ENCODE peak calls at places on chromosomes 7 and 10, in seven cellular contexts. O is T-helper 2 cell, I is NCI-H187 treated with DMSO at 0.1 percent for 48 hours, C is GM19239, E is HFF-Myc, L is memory B cell, J is T-cell. X is an unnamed sample.

GRCh38 chr7:86644282-86645173 is 819 bp downstream of the GRM3 start:
- DNase-seq in O (no peak), I (no peak), C (no peak), E (no peak), L (no peak), J (no peak), X (no peak)

GRCh38 chr7:50647286-50647980 is 82.2 kb upstream of the DDC start:
- DNase-seq in O (no peak), I (no peak), C (no peak), E (no peak), L (no peak), J (no peak), X (no peak)

GRCh38 chr10:124070666-124071065 is 22.7 kb downstream of the CHST15 start:
- DNase-seq in O (no peak), I (no peak), C (no peak), E (no peak), L (no peak), J (no peak), X (no peak)

GRCh38 chr10:133325392-133325760 is 11.3 kb downstream of the CALY start:
- DNase-seq in O (no peak), I (no peak), C (no peak), E (no peak), L (no peak), J (no peak), X (no peak)

GRCh38 chr7:83648464-83649241 is at the start of gene SEMA3E:
- DNase-seq in O (no peak), I (no peak), C (no peak), E (no peak), L (no peak), J (no peak), X (no peak)

GRCh38 chr7:132030161-132030568 is 473.7 kb upstream of the PODXL start:
- DNase-seq in O (no peak), I (no peak), C (no peak), E (no peak), L (no peak), J (no peak), X (no peak)

GRCh38 chr10:124142960-124143359 is 49.6 kb upstream of the CHST15 start:
- DNase-seq in O (no peak), I (no peak), C (no peak), E (no peak), L (no peak), J (no peak), X (no peak)

GRCh38 chr7:71325151-71325550 is 193.2 kb downstream of the GALNT17 start:
- DNase-seq in O (no peak), I (no peak), C (no peak), E (no peak), L (no peak), J (no peak), X (no peak)

GRCh38 chr7:79604841-79605240 is 151.4 kb upstream of the MAGI2 start:
- DNase-seq in O (no peak), I (no peak), C (no peak), E (no peak), L (no peak), J (no peak), X (no peak)

GRCh38 chr7:100572281-100572948 is 1.3 kb downstream of the SAP25 start:
- DNase-seq in O (no peak), I (no peak), C (no peak), E (no peak), L (no peak), J (no peak), X (no peak)

GRCh38 chr7:92517626-92518025 is 10.7 kb downstream of the PEX1 start:
- DNase-seq in O (no peak), I (no peak), C (no peak), E (no peak), L (no peak), J (no peak), X (no peak)

GRCh38 chr7:155266440-155266839 is 31.2 kb upstream of the INSIG1 start:
- DNase-seq in O (no peak), I (no peak), C (no peak), E (no peak), L (no peak), J (no peak), X (no peak)

GRCh38 chr7:48105045-48105444 is 16.0 kb downstream of the UPP1 start:
- DNase-seq in O (no peak), I (no peak), C (no peak), E (no peak), L (no peak), J (no peak), X (no peak)

GRCh38 chr10:102384606-102385429 is 10.7 kb upstream of the NFKB2 start:
- DNase-seq in O (no peak), I (no peak), C (no peak), E (no peak), L (no peak), J (no peak), X (no peak)

GRCh38 chr10:68271104-68271882 is 39.4 kb upstream of the ATOH7 start:
- DNase-seq in O (no peak), I (no peak), C (no peak), E (no peak), L (no peak), J (no peak), X (no peak)

GRCh38 chr7:36190447-36191291 is 37.6 kb downstream of the EEPD1 start:
- DNase-seq in O (no peak), I (no peak), C (no peak), E (no peak), L (no peak), J (no peak), X (no peak)

GRCh38 chr10:57395921-57396320 is 871.8 kb downstream of the IPMK start:
- DNase-seq in O (no peak), I (no peak), C (no peak), E (no peak), L (no peak), J (no peak), X (no peak)

GRCh38 chr7:44473295-44473694 is 17.2 kb downstream of the NUDCD3 start:
- DNase-seq in O (no peak), I (no peak), C (no peak), E (no peak), L (no peak), J (no peak), X (no peak)

GRCh38 chr10:79608505-79609375 is 2.0 kb upstream of the SFTPA1 start:
- DNase-seq in O (no peak), I (no peak), C (peak), E (no peak), L (no peak), J (no peak), X (peak)

GRCh38 chr10:101718681-101719275 is 23.8 kb upstream of the FBXW4 start:
- DNase-seq in O (no peak), I (no peak), C (no peak), E (no peak), L (no peak), J (no peak), X (no peak)

GRCh38 chr10:132524443-132525285 is 12.9 kb upstream of the INPP5A start:
- DNase-seq in O (no peak), I (no peak), C (no peak), E (no peak), L (no peak), J (no peak), X (no peak)

X was measured in HL-60.